ENCODE peak calls at places on chromosomes 4 and X, in four cellular contexts. One of them, this sample, is unnamed.

GRCh38 chrX:39945709-39946108 is 152.0 kb downstream of the BCOR start:
- DNase-seq in body of pancreas: no peak
- DNase-seq in lower lobe of right lung: no peak
- DNase-seq in left ventricle myocardium inferior: no peak
- DNase-seq in this sample: no peak

GRCh38 chrX:70478521-70478920 is 33.9 kb downstream of the DLG3 start:
- DNase-seq in body of pancreas: no peak
- DNase-seq in lower lobe of right lung: no peak
- DNase-seq in left ventricle myocardium inferior: no peak
- DNase-seq in this sample: no peak

GRCh38 chrX:140123446-140123845 is 158.1 kb upstream of the CXorf66 start:
- DNase-seq in body of pancreas: no peak
- DNase-seq in left ventricle myocardium inferior: no peak
- DNase-seq in lower lobe of right lung: no peak
- DNase-seq in this sample: no peak

GRCh38 chr4:138225477-138225876 is 16.7 kb downstream of the SLC7A11 start:
- DNase-seq in body of pancreas: no peak
- DNase-seq in lower lobe of right lung: no peak
- DNase-seq in left ventricle myocardium inferior: no peak
- DNase-seq in this sample: no peak

GRCh38 chrX:18833071-18833731 is 125.8 kb downstream of the PPEF1 start:
- DNase-seq in left ventricle myocardium inferior: peak; percentile 32
- DNase-seq in body of pancreas: peak; percentile 8
- DNase-seq in lower lobe of right lung: no peak
- DNase-seq in this sample: no peak

GRCh38 chrX:109782994-109783711 is 50.1 kb upstream of the ACSL4 start:
- DNase-seq in body of pancreas: no peak
- DNase-seq in lower lobe of right lung: no peak
- DNase-seq in left ventricle myocardium inferior: no peak
- DNase-seq in this sample: no peak

GRCh38 chrX:71253253-71254091 is 468 bp downstream of the ZMYM3 start:
- DNase-seq in left ventricle myocardium inferior: peak; percentile 20
- DNase-seq in body of pancreas: peak; percentile 14
- DNase-seq in lower lobe of right lung: peak; percentile 47
- DNase-seq in this sample: peak; percentile 60

GRCh38 chrX:3522016-3522690 is 175.7 kb upstream of the MXRA5 start:
- DNase-seq in left ventricle myocardium inferior: no peak
- DNase-seq in lower lobe of right lung: no peak
- DNase-seq in body of pancreas: no peak
- DNase-seq in this sample: no peak

GRCh38 chr4:5753366-5753765 is 42.4 kb downstream of the EVC start:
- DNase-seq in left ventricle myocardium inferior: no peak
- DNase-seq in lower lobe of right lung: no peak
- DNase-seq in body of pancreas: no peak
- DNase-seq in this sample: no peak

GRCh38 chr4:72243641-72244040 is 211.8 kb downstream of the NPFFR2 start:
- DNase-seq in body of pancreas: no peak
- DNase-seq in left ventricle myocardium inferior: no peak
- DNase-seq in lower lobe of right lung: no peak
- DNase-seq in this sample: no peak

GRCh38 chr4:113394730-113395530 is 345.5 kb downstream of the ANK2 start:
- DNase-seq in left ventricle myocardium inferior: no peak
- DNase-seq in body of pancreas: peak; percentile 78
- DNase-seq in lower lobe of right lung: no peak
- DNase-seq in this sample: peak; percentile 93

GRCh38 chrX:97306771-97307470 is 423.2 kb downstream of the RPA4 start:
- DNase-seq in lower lobe of right lung: no peak
- DNase-seq in left ventricle myocardium inferior: no peak
- DNase-seq in body of pancreas: no peak
- DNase-seq in this sample: no peak

GRCh38 chr4:145824469-145824868 is 114.2 kb downstream of the ZNF827 start:
- DNase-seq in left ventricle myocardium inferior: no peak
- DNase-seq in lower lobe of right lung: no peak
- DNase-seq in body of pancreas: no peak
- DNase-seq in this sample: no peak

GRCh38 chr4:94253036-94253435 is 45.4 kb downstream of the SMARCAD1 start:
- DNase-seq in lower lobe of right lung: no peak
- DNase-seq in body of pancreas: no peak
- DNase-seq in left ventricle myocardium inferior: no peak
- DNase-seq in this sample: no peak

GRCh38 chrX:574355-574754 is 56.2 kb upstream of the SHOX start:
- DNase-seq in left ventricle myocardium inferior: no peak
- DNase-seq in lower lobe of right lung: no peak
- DNase-seq in body of pancreas: no peak
- DNase-seq in this sample: no peak

GRCh38 chr4:64911846-64912245 is 502.6 kb upstream of the TECRL start:
- DNase-seq in lower lobe of right lung: no peak
- DNase-seq in left ventricle myocardium inferior: no peak
- DNase-seq in body of pancreas: no peak
- DNase-seq in this sample: no peak

GRCh38 chr4:125728568-125728967 is 413.8 kb downstream of the FAT4 start:
- DNase-seq in lower lobe of right lung: no peak
- DNase-seq in body of pancreas: no peak
- DNase-seq in left ventricle myocardium inferior: no peak
- DNase-seq in this sample: peak; percentile 45

GRCh38 chr4:40887690-40888089 is 137.9 kb downstream of the NSUN7 start:
- DNase-seq in left ventricle myocardium inferior: no peak
- DNase-seq in lower lobe of right lung: no peak
- DNase-seq in body of pancreas: peak; percentile 46
- DNase-seq in this sample: no peak

GRCh38 chr4:7358100-7358735 is 76.5 kb downstream of the PSAPL1 start:
- DNase-seq in left ventricle myocardium inferior: peak; percentile 58
- DNase-seq in lower lobe of right lung: no peak
- DNase-seq in body of pancreas: no peak
- DNase-seq in this sample: peak; percentile 42

GRCh38 chr4:165207431-165208321 is at the start of gene KLHL2:
- DNase-seq in body of pancreas: peak; percentile 88
- DNase-seq in left ventricle myocardium inferior: peak; percentile 86
- DNase-seq in lower lobe of right lung: peak; percentile 93
- DNase-seq in this sample: peak; percentile 91

GRCh38 chr4:10015140-10015753 is 6.0 kb downstream of the SLC2A9 start:
- DNase-seq in left ventricle myocardium inferior: peak; percentile 29
- DNase-seq in lower lobe of right lung: no peak
- DNase-seq in body of pancreas: peak; percentile 53
- DNase-seq in this sample: peak; percentile 58

DNA sequence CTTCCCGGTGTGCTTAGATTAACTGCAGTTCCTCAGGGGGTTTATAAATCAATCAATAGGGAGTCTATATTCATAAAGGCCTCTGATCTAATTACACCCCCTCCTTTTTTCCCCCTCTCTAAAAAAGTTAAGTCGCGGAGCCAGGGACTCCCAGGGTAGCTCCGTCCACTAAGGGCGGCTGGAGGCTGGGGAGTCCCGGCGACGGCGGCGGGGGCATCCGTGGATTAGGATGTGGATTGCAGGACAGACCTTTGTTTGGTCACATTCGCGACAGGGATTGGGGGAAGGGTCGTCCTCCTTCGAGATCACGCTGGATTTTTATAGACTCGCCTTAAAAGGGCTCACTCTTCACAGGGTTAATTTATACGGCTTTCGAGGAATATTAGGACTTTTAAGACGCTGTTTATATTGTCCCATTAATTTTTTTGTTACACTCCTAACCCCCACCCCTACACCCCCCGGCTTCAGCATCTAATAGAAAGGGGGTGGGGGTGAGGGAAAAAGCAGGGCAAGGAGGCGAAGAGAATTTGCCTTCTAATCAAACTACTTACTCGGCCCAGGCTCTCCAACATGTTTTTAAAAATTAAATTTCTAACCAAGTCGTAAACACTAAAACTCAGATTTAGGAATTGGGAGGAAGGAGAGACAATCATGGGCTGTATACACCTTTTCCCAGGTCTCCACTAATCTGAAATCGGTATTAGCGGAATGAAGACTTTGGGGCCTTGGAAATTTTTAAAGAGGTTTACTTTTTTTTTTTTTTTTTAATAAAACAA is 8.5 kb downstream of the PITX2 start:
- DNase-seq in left ventricle myocardium inferior: no peak
- DNase-seq in body of pancreas: no peak
- DNase-seq in lower lobe of right lung: no peak
- DNase-seq in this sample: no peak
- H3K4me1 ChIP-seq in left ventricle myocardium inferior: peaks cover 16% of the 10 kb centered on the region
- H3K4me1 ChIP-seq in body of pancreas: peaks cover 25% of the 10 kb centered on the region
- H3K4me1 ChIP-seq in lower lobe of right lung: peaks cover 9% of the 10 kb centered on the region
- H3K4me1 ChIP-seq in this sample: peaks cover 13% of the 10 kb centered on the region

DNA sequence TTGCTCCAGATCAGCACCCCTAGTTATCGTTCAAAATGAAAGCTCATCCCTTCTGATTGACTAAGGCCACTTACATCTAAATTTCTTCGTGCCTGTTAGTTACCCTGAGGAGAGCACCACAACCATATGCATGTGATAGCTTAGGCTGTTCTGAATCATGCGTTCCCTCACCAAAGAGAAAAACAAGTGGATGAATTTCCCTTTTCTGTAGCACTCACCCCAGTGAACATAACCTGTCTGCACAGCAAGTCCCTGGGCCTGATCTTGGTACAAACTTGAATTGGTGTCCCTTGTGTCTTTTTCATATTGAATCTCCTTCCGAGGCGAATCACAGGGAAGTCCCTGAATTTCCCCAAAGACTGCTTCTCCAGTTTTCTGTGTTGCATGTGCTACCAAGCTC is 100.5 kb downstream of the KLHL8 start:
- DNase-seq in left ventricle myocardium inferior: no peak
- DNase-seq in body of pancreas: no peak
- DNase-seq in lower lobe of right lung: no peak
- DNase-seq in this sample: no peak
- H3K4me1 ChIP-seq in left ventricle myocardium inferior: peaks cover 81% of the 10 kb centered on the region
- H3K4me1 ChIP-seq in body of pancreas: peaks cover 38% of the 10 kb centered on the region
- H3K4me1 ChIP-seq in lower lobe of right lung: peaks cover 38% of the 10 kb centered on the region
- H3K4me1 ChIP-seq in this sample: peaks cover 14% of the 10 kb centered on the region

DNA sequence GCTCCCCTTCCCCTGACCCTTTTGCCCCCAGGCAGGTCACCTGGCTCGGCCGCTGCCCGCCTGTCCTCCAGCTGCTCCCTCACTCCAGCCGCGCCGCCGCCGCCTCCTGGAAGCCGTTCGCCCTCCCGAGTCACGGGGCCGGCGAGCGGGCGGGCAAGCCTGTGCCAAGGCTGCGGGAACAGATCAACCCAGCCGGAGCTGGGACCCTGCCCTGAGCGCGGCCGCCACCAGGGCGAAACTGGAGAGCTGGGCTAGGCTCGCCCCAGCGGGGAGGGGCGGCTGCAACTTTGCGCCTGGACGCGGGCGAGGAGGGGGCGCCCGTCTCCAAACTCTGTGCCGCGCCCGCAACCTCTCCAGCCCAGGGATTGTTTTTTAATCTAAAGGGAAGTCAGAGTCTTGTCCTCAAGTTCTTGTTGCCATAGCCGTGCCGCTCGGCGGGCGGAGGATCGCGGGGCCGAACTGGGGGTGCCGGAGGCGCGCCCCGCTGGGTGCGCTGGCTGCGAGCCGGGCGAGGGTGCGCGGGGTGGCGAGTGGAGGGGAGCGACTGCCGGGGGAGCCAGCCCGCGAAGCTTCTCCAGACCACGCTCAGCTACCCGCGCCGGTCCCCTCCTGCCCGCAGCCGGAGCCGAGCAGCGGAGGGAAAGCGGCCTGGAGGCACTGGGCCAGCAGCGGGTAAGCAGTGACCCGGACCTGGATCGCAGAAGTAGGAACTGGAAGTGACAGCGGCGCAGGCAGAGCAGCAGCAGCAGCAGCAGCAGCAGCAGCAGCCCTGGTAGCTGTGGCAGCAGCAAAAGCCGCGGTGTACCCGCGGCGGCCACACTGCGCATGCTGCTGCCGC is 13.4 kb downstream of the ARHGEF6 start:
- DNase-seq in left ventricle myocardium inferior: peak; percentile 72
- DNase-seq in lower lobe of right lung: peak; percentile 79
- DNase-seq in body of pancreas: peak; percentile 73
- DNase-seq in this sample: peak; percentile 57
- H3K4me1 ChIP-seq in left ventricle myocardium inferior: peaks cover 25% of the 10 kb centered on the region
- H3K4me1 ChIP-seq in lower lobe of right lung: no peaks in the 10 kb centered on the region
- H3K4me1 ChIP-seq in body of pancreas: no peaks in the 10 kb centered on the region
- H3K4me1 ChIP-seq in this sample: no peaks in the 10 kb centered on the region

GRCh38 chr4:168633071-168633470 is 136.2 kb downstream of the PALLD start:
- DNase-seq in left ventricle myocardium inferior: no peak
- DNase-seq in body of pancreas: no peak
- DNase-seq in lower lobe of right lung: no peak
- DNase-seq in this sample: no peak
- H3K4me1 ChIP-seq in left ventricle myocardium inferior: peaks cover 70% of the 10 kb centered on the region
- H3K4me1 ChIP-seq in body of pancreas: peaks cover 14% of the 10 kb centered on the region
- H3K4me1 ChIP-seq in lower lobe of right lung: peaks cover 23% of the 10 kb centered on the region
- H3K4me1 ChIP-seq in this sample: peaks cover 20% of the 10 kb centered on the region

GRCh38 chr4:152369903-152370296 is 166.0 kb downstream of the FBXW7 start:
- DNase-seq in left ventricle myocardium inferior: no peak
- DNase-seq in lower lobe of right lung: no peak
- DNase-seq in body of pancreas: no peak
- DNase-seq in this sample: no peak
- H3K4me1 ChIP-seq in left ventricle myocardium inferior: peaks cover 63% of the 10 kb centered on the region
- H3K4me1 ChIP-seq in lower lobe of right lung: no peaks in the 10 kb centered on the region
- H3K4me1 ChIP-seq in body of pancreas: no peaks in the 10 kb centered on the region
- H3K4me1 ChIP-seq in this sample: no peaks in the 10 kb centered on the region

GRCh38 chrX:130091976-130092522 is 18.2 kb downstream of the ELF4 start:
- DNase-seq in lower lobe of right lung: peak; percentile 78
- DNase-seq in body of pancreas: no peak
- DNase-seq in left ventricle myocardium inferior: peak; percentile 28
- DNase-seq in this sample: peak; percentile 32
- H3K4me1 ChIP-seq in lower lobe of right lung: peaks cover 7% of the 10 kb centered on the region
- H3K4me1 ChIP-seq in body of pancreas: no peaks in the 10 kb centered on the region
- H3K4me1 ChIP-seq in left ventricle myocardium inferior: peaks cover 13% of the 10 kb centered on the region
- H3K4me1 ChIP-seq in this sample: peaks cover 3% of the 10 kb centered on the region

GRCh38 chr4:189162073-189162789 is 778.4 kb upstream of the FRG1 start:
- DNase-seq in body of pancreas: no peak
- DNase-seq in lower lobe of right lung: no peak
- DNase-seq in left ventricle myocardium inferior: no peak
- DNase-seq in this sample: no peak

DNA sequence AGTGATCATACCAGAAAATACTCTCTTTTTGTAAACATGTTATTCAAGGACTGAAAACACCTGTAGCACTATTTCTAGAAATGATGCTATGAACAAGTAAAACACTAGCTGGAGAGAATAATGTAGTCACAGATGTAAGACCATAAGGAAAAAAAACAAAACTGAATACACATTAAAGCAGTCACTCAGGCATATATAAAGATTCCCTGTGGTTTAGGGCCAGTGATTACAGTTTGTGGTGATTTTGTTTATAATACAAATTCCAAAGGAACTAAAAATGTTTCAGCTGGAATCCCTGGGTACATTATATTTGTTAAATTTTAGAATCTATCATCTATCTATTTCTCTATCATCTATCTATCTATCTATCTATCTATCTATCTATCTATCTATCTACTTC is 777.8 kb upstream of the FRG1 start:
- DNase-seq in body of pancreas: no peak
- DNase-seq in lower lobe of right lung: no peak
- DNase-seq in left ventricle myocardium inferior: no peak
- DNase-seq in this sample: no peak
- H3K4me1 ChIP-seq in body of pancreas: no peaks in the 10 kb centered on the region
- H3K4me1 ChIP-seq in lower lobe of right lung: no peaks in the 10 kb centered on the region
- H3K4me1 ChIP-seq in left ventricle myocardium inferior: no peaks in the 10 kb centered on the region
- H3K4me1 ChIP-seq in this sample: no peaks in the 10 kb centered on the region

DNA sequence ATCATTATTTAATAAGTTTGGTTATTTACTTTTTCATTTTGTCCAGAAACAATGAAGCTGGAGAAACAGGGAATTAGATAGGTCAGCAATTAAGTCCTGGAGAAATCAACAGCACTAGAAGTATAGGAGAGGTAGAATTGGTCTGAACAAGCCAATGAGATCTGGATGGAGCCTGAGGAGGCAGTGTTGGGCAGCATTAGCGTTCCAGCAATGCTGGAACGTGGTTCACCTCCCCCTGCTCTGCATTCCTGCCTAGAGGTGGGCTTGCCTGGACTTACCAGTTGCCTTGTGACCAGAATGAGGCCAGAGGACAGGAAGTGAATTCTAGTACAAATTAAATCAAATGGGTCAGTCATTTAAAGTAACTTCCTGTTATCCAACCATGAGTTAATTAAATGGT is 4.6 kb downstream of the RASSF6 start:
- DNase-seq in left ventricle myocardium inferior: no peak
- DNase-seq in lower lobe of right lung: no peak
- DNase-seq in body of pancreas: no peak
- DNase-seq in this sample: peak; percentile 11
- H3K4me1 ChIP-seq in left ventricle myocardium inferior: no peaks in the 10 kb centered on the region
- H3K4me1 ChIP-seq in lower lobe of right lung: no peaks in the 10 kb centered on the region
- H3K4me1 ChIP-seq in body of pancreas: peaks cover 31% of the 10 kb centered on the region
- H3K4me1 ChIP-seq in this sample: no peaks in the 10 kb centered on the region

GRCh38 chr4:151690164-151690856 is 70.5 kb downstream of the GATB start:
- DNase-seq in left ventricle myocardium inferior: no peak
- DNase-seq in body of pancreas: no peak
- DNase-seq in lower lobe of right lung: no peak
- DNase-seq in this sample: peak; percentile 32
- H3K4me1 ChIP-seq in left ventricle myocardium inferior: peaks cover 96% of the 10 kb centered on the region
- H3K4me1 ChIP-seq in body of pancreas: no peaks in the 10 kb centered on the region
- H3K4me1 ChIP-seq in lower lobe of right lung: peaks cover 20% of the 10 kb centered on the region
- H3K4me1 ChIP-seq in this sample: peaks cover 26% of the 10 kb centered on the region

This sample was measured in hepatocyte.